ENCODE peak calls at places on chromosome 2, in seven cellular contexts. O is IMR-90, I is neuronal stem cell, F is H9, Z is mesenchymal stem cell, D is H1, U is trophoblast cell. W is an unnamed sample.

GRCh38 chr2:216880509-216881184 is 20.8 kb upstream of the TNP1 start:
- DNase-seq in O (peak), I (no peak), F (no peak), Z (peak), D (no peak), U (no peak), W (no peak)

GRCh38 chr2:238763471-238763995 is 84.4 kb upstream of the TWIST2 start:
- DNase-seq in O (no peak), I (no peak), F (no peak), Z (no peak), D (no peak), U (no peak), W (no peak)

GRCh38 chr2:37322368-37322767 is 2.3 kb downstream of the PRKD3 start:
- DNase-seq in O (peak), I (no peak), F (no peak), Z (no peak), D (no peak), U (no peak), W (no peak)

GRCh38 chr2:108927936-108928659 is 60.9 kb downstream of the EDAR start:
- DNase-seq in O (peak), I (peak), F (peak), Z (peak), D (no peak), U (peak), W (peak)

GRCh38 chr2:230358305-230358704 is 31.3 kb downstream of the SP140L start:
- DNase-seq in O (peak), I (no peak), F (no peak), Z (peak), D (no peak), U (no peak), W (no peak)

GRCh38 chr2:43331428-43331827 is 105.0 kb upstream of the ZFP36L2 start:
- DNase-seq in O (peak), I (no peak), F (no peak), Z (no peak), D (no peak), U (no peak), W (no peak)

GRCh38 chr2:66390152-66390551 is 44.8 kb upstream of the MEIS1 start:
- DNase-seq in O (no peak), I (no peak), F (no peak), Z (no peak), D (no peak), U (no peak), W (no peak)

GRCh38 chr2:159285929-159286708 is at the start of gene WDSUB1:
- DNase-seq in O (peak), I (peak), F (peak), Z (peak), D (no peak), U (peak), W (peak)

GRCh38 chr2:159200498-159200897 is 86.0 kb downstream of the WDSUB1 start:
- DNase-seq in O (peak), I (no peak), F (no peak), Z (peak), D (no peak), U (no peak), W (peak)

GRCh38 chr2:11101430-11101829 is 53.8 kb upstream of the SLC66A3 start:
- DNase-seq in O (no peak), I (no peak), F (no peak), Z (no peak), D (no peak), U (no peak), W (no peak)

GRCh38 chr2:43343573-43344304 is 117.3 kb upstream of the ZFP36L2 start:
- DNase-seq in O (peak), I (no peak), F (no peak), Z (peak), D (no peak), U (no peak), W (peak)

GRCh38 chr2:28871620-28872019 is 1.5 kb upstream of the TRMT61B start:
- DNase-seq in O (no peak), I (no peak), F (no peak), Z (no peak), D (no peak), U (no peak), W (no peak)

GRCh38 chr2:86223682-86224560 is 24.7 kb downstream of the MRPL35 start:
- DNase-seq in O (peak), I (no peak), F (no peak), Z (no peak), D (no peak), U (no peak), W (no peak)

GRCh38 chr2:28716265-28716865 is 35.3 kb upstream of the PPP1CB start:
- DNase-seq in O (peak), I (no peak), F (no peak), Z (peak), D (no peak), U (peak), W (no peak)

GRCh38 chr2:15112216-15112615 is 448.9 kb downstream of the NBAS start:
- DNase-seq in O (peak), I (peak), F (no peak), Z (peak), D (no peak), U (peak), W (peak)

GRCh38 chr2:77161009-77161408 is 361.2 kb downstream of the LRRTM4 start:
- DNase-seq in O (peak), I (no peak), F (no peak), Z (peak), D (no peak), U (peak), W (no peak)

GRCh38 chr2:98469862-98470544 is 25.3 kb downstream of the INPP4A start:
- DNase-seq in O (no peak), I (no peak), F (no peak), Z (no peak), D (no peak), U (no peak), W (no peak)

GRCh38 chr2:122329266-122329665 is 573.8 kb downstream of the TSN start:
- DNase-seq in O (no peak), I (no peak), F (no peak), Z (no peak), D (no peak), U (peak), W (no peak)

GRCh38 chr2:213416832-213417231 is 132.6 kb downstream of the SPAG16 start:
- DNase-seq in O (no peak), I (no peak), F (no peak), Z (peak), D (no peak), U (no peak), W (peak)

GRCh38 chr2:175366814-175367213 is 185.3 kb upstream of the ATP5MC3 start:
- DNase-seq in O (peak), I (peak), F (peak), Z (peak), D (peak), U (peak), W (peak)

GRCh38 chr2:105070010-105070865 is 32.4 kb downstream of the MRPS9 start:
- DNase-seq in O (no peak), I (no peak), F (no peak), Z (no peak), D (no peak), U (no peak), W (no peak)

GRCh38 chr2:196601430-196602306 is 37.8 kb upstream of the CCDC150 start:
- DNase-seq in O (peak), I (no peak), F (no peak), Z (peak), D (no peak), U (peak), W (peak)

GRCh38 chr2:42372801-42373200 is 11.8 kb upstream of the COX7A2L start:
- DNase-seq in O (no peak), I (no peak), F (no peak), Z (no peak), D (no peak), U (peak), W (no peak)

GRCh38 chr2:121634354-121635307 is 14.6 kb downstream of the CLASP1 start:
- DNase-seq in O (peak), I (no peak), F (no peak), Z (peak), D (no peak), U (no peak), W (no peak)

GRCh38 chr2:11811036-11811654 is 64.7 kb downstream of the LPIN1 start:
- DNase-seq in O (no peak), I (no peak), F (no peak), Z (no peak), D (no peak), U (no peak), W (no peak)

GRCh38 chr2:198499539-198499938 is 695.1 kb downstream of the PLCL1 start:
- DNase-seq in O (peak), I (no peak), F (no peak), Z (no peak), D (no peak), U (no peak), W (no peak)

GRCh38 chr2:86522711-86523110 is 40.5 kb downstream of the CHMP3 start:
- DNase-seq in O (no peak), I (no peak), F (no peak), Z (no peak), D (no peak), U (peak), W (no peak)

GRCh38 chr2:119836455-119837142 is 76.9 kb downstream of the PTPN4 start:
- DNase-seq in O (no peak), I (no peak), F (no peak), Z (no peak), D (no peak), U (no peak), W (no peak)

GRCh38 chr2:1814616-1815015 is 70.3 kb upstream of the PXDN start:
- DNase-seq in O (no peak), I (no peak), F (no peak), Z (no peak), D (no peak), U (no peak), W (no peak)

GRCh38 chr2:1817256-1818127 is 73.2 kb upstream of the PXDN start:
- DNase-seq in O (peak), I (peak), F (peak), Z (peak), D (peak), U (peak), W (peak)

GRCh38 chr2:1818404-1818803 is 74.1 kb upstream of the PXDN start:
- DNase-seq in O (peak), I (no peak), F (no peak), Z (no peak), D (no peak), U (no peak), W (no peak)

GRCh38 chr2:1815053-1815452 is 70.7 kb upstream of the PXDN start:
- DNase-seq in O (no peak), I (no peak), F (no peak), Z (no peak), D (no peak), U (no peak), W (no peak)

DNA sequence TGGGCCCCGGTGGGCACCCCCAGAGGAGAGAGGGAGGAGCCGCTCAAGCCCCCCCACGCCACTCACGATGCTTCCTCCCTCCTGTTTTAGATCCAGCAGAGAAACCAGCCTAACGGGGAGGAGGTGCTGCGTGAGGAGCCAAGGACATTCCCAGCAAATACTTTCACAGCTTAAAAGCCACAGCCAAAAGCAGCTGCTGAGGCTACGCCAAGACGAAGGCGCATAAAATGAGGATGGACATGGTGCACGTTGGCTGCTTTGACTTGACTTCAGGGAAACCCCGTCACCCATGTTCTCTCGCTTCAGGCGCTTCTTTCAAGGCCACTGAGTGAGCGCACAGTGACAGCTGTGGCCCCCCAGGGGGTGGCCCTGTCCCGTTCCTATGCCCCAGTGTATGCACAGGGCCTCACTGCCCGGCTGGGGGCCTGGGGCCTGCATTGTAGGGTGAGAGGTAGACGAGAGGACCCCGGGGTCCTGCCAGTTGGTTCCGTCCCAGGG is 72.1 kb upstream of the PXDN start:
- DNase-seq in O (peak), I (no peak), F (no peak), Z (no peak), D (no peak), U (no peak), W (no peak)
- H4K8ac ChIP-seq in O (peak), I (no peak), F (no peak), Z (no peak), D (no peak), U (peak), W (no peak)

GRCh38 chr2:102724553-102724952 is 37.3 kb upstream of the TMEM182 start:
- DNase-seq in O (no peak), I (no peak), F (no peak), Z (no peak), D (no peak), U (no peak), W (no peak)

GRCh38 chr2:102724016-102724490 is 37.8 kb upstream of the TMEM182 start:
- DNase-seq in O (no peak), I (no peak), F (no peak), Z (no peak), D (no peak), U (no peak), W (no peak)

DNA sequence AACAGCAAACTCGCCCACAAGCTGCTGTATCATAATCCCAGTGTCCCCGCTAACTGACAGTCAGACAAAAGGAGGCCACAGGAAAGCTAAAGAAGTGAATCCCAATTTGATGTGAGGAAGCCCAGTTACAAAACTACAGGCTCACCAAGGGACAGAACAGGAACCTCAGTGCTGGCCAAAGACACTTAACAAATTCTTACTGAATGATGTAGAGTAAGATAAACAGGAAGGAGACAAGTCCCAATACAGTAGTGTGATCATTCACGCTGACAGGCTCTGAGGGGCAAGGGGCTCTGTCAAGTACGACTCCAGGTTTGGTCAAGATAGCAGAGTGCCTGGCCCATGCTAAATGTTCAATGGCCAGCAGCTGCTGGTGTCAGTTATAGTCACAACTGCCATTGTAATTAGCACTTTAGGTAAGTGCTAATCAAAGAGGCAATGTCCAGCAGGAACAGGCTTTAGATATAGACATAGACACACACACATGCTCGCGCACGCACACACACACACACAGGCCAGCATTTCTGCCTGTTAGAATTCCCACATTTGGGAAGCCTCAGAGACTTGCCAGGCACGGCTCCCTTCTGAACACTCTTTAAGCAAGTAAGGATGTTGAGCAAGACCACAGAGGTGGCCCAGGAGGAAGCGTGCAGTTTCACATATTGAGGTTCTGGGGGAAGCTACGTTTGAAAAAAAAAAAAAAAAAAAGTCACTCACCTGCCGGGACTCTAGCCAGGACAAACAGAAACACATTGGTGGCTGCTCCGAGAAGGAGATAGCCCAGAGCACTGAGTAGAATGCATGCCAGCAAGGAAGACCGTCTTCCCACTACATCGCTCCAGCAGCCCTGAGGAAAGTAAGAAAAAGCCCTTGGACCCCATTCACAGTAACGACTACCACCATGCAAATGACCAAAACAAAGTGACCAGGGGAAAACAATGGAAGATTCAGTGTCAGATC is 35.4 kb upstream of the TMEM182 start:
- DNase-seq in O (no peak), I (no peak), F (no peak), Z (peak), D (no peak), U (no peak), W (no peak)
- H3K23ac ChIP-seq in O (no peak), I (no peak), F (no peak), Z (no peak), D (no peak), U (no peak), W (no peak)

GRCh38 chr2:177889812-177890460 is 182.6 kb downstream of the PDE11A start:
- DNase-seq in O (no peak), I (no peak), F (no peak), Z (no peak), D (no peak), U (no peak), W (no peak)
- H4K8ac ChIP-seq in O (no peak), I (no peak), F (no peak), Z (no peak), D (no peak), U (no peak), W (no peak)

DNA sequence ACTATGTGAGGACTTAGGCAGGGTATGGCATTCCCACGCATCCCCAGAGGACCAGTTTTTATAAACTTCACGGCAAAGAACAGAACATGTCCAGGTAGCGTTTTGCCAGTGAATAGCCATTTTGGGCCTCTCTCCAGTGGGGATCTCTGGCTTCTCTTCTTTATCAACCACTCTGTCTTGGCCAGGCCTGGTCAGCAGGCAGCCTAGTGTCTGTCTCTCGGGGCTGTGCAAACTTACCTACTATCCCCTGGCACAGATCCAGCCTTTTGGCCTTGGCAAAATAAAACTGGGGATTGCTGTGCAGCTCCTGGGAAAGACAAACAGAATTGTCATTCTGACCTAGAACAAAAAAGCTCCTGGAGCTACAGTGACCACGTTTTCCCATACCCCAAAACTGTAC is 14.5 kb downstream of the CAPN14 start:
- DNase-seq in O (no peak), I (no peak), F (no peak), Z (no peak), D (no peak), U (no peak), W (no peak)
- H3K23ac ChIP-seq in O (no peak), I (no peak), F (no peak), Z (no peak), D (no peak), U (no peak), W (no peak)

DNA sequence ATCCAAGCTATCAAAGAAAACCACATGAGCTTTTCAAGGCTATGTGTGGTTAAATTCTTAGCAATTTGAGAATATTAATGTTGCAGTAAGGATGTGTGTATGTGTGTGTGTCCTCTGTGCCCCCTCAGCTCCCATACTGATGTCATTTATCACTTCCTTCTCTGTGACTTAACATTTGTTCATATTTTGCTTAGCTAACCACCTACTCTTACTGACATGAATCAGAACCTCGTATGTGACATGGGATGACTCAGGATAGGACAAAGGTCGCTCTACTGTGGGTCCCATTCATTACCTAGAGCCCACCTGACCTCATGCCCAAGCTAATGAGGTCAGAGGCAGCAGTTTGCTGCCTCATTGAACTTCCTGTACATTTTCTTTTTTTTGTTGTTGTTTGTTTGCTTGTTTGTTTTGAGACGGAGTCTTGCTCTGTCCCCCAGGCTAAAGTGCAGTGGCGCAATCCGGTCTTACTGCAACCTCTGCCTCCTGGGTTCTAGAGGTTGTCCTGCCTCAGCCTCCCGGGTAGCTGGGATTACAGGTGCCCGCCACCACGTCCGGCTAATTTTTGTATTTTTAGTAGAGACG is 36.3 kb downstream of the MOGAT1 start:
- DNase-seq in O (peak), I (no peak), F (no peak), Z (peak), D (no peak), U (peak), W (no peak)
- H4K8ac ChIP-seq in O (peak), I (no peak), F (no peak), Z (peak), D (no peak), U (no peak), W (no peak)

GRCh38 chr2:71117064-71117463 is 13.0 kb downstream of the MCEE start:
- DNase-seq in O (no peak), I (no peak), F (no peak), Z (no peak), D (no peak), U (no peak), W (no peak)
- H3K23ac ChIP-seq in O (no peak), I (no peak), F (no peak), Z (no peak), D (no peak), U (no peak), W (no peak)

DNA sequence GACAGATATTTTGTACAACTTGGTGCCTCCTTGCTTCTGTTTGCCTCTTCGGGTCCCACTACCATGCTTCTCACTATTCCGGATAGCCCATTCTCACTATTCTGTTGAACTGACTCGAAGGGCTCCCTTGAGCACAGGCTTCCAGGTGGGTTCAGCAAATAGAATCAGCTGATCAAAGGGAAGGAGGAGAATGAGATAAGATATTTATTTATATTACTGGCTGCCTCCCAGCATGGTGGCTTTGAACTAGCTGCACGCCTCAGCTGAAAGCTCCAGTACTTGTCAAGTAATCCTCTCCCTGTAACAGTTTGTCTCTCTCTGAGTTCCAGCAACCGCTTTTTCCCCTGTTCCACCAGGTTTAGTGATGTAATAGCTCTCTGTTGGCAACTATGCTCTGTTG is 187.8 kb upstream of the HNRNPA3 start:
- DNase-seq in O (no peak), I (no peak), F (no peak), Z (no peak), D (no peak), U (no peak), W (peak)
- H4K8ac ChIP-seq in O (no peak), I (no peak), F (no peak), Z (no peak), D (no peak), U (no peak), W (no peak)

GRCh38 chr2:161358838-161359237 is 50.6 kb downstream of the PSMD14 start:
- DNase-seq in O (no peak), I (no peak), F (no peak), Z (peak), D (no peak), U (peak), W (no peak)
- H3K23ac ChIP-seq in O (no peak), I (no peak), F (no peak), Z (no peak), D (no peak), U (no peak), W (no peak)

GRCh38 chr2:212030709-212031108 is 507.9 kb downstream of the ERBB4 start:
- DNase-seq in O (no peak), I (no peak), F (no peak), Z (no peak), D (no peak), U (no peak), W (peak)
- H4K8ac ChIP-seq in O (peak), I (no peak), F (no peak), Z (no peak), D (no peak), U (no peak), W (no peak)